ENCODE peak calls at places on chromosomes 2 and 18, in ten cellular contexts. T is endothelial cell; C is HFF-Myc; S is MCF 10A; A is hepatocyte; M is foreskin fibroblast; G is epithelial cell of proximal tubule; R is heart left ventricle; J is CD8-positive, alpha-beta T cell; U is vagina. P is an unnamed sample.

GRCh38 chr2:48459921-48460320 is 70.0 kb upstream of the STON1 start:
- DNase-seq in S (no peak), M (no peak), U (no peak), C (no peak), R (no peak), J (no peak), T (no peak), G (peak), A (no peak), P (no peak)

GRCh38 chr2:31080361-31080760 is 57.9 kb downstream of the GALNT14 start:
- DNase-seq in S (no peak), J (no peak), A (no peak), C (no peak), G (no peak), T (no peak), M (peak), U (no peak), R (no peak), P (no peak)

GRCh38 chr2:118061135-118061955 is 26.9 kb upstream of the INSIG2 start:
- DNase-seq in A (no peak), M (peak), R (no peak), U (no peak), C (no peak), J (no peak), S (peak), G (no peak), T (peak), P (peak)

GRCh38 chr2:26325851-26326250 is 20.1 kb upstream of the SELENOI start:
- DNase-seq in C (no peak), S (peak), T (no peak), J (no peak), M (peak), U (no peak), A (no peak), G (no peak), R (no peak), P (no peak)

GRCh38 chr2:5798083-5798482 is 105.9 kb downstream of the SOX11 start:
- DNase-seq in T (no peak), J (no peak), G (peak), U (no peak), A (no peak), S (no peak), C (no peak), R (no peak), M (no peak), P (no peak)

GRCh38 chr2:215931256-215931903 is 82.0 kb downstream of the MREG start:
- DNase-seq in M (peak), S (peak), C (peak), J (peak), R (no peak), T (peak), U (no peak), G (peak), A (peak), P (peak)

GRCh38 chr18:42047721-42048120 is 92.7 kb downstream of the PIK3C3 start:
- DNase-seq in C (no peak), S (no peak), J (no peak), G (peak), R (no peak), A (no peak), M (peak), T (no peak), U (no peak), P (no peak)

GRCh38 chr2:38098351-38099095 is 22.6 kb upstream of the CYP1B1 start:
- DNase-seq in C (no peak), A (no peak), R (no peak), J (no peak), S (peak), U (no peak), M (no peak), G (no peak), T (no peak), P (no peak)

GRCh38 chr2:151845481-151845880 is 17.3 kb upstream of the ARL5A start:
- DNase-seq in M (no peak), G (no peak), C (no peak), U (no peak), A (no peak), J (no peak), S (no peak), R (no peak), T (no peak), P (no peak)

GRCh38 chr2:237427807-237428506 is 14.0 kb upstream of the COL6A3 start:
- DNase-seq in G (no peak), C (no peak), R (no peak), T (no peak), S (no peak), A (no peak), J (peak), M (no peak), U (no peak), P (no peak)

GRCh38 chr18:22674300-22674699 is 256.6 kb upstream of the CTAGE1 start:
- DNase-seq in S (peak), R (no peak), M (peak), T (no peak), U (no peak), A (peak), J (no peak), C (peak), G (peak), P (no peak)

GRCh38 chr2:36967236-36967876 is 1.0 kb upstream of the STRN start:
- DNase-seq in T (no peak), A (peak), C (no peak), U (no peak), J (no peak), M (no peak), S (peak), G (peak), R (no peak), P (no peak)

GRCh38 chr2:72198532-72199241 is 51.0 kb upstream of the CYP26B1 start:
- DNase-seq in G (peak), R (no peak), S (peak), T (no peak), A (no peak), J (no peak), U (no peak), C (no peak), M (peak), P (no peak)

GRCh38 chr18:12406376-12407111 is 1.2 kb upstream of the PRELID3A start:
- DNase-seq in S (no peak), U (no peak), A (no peak), C (no peak), M (no peak), T (no peak), J (no peak), G (no peak), R (no peak), P (no peak)

GRCh38 chr18:5091741-5092140 is 105.3 kb downstream of the AKAIN1 start:
- DNase-seq in C (no peak), T (no peak), S (no peak), R (no peak), U (no peak), M (no peak), J (no peak), G (no peak), A (no peak), P (no peak)

GRCh38 chr2:64522843-64523428 is 1.2 kb upstream of the AFTPH start:
- DNase-seq in J (peak), C (peak), G (no peak), R (no peak), T (peak), A (peak), S (peak), M (peak), U (no peak), P (peak)

GRCh38 chr18:68703326-68703725 is 11.6 kb downstream of the TMX3 start:
- DNase-seq in J (no peak), C (no peak), A (no peak), R (no peak), U (no peak), G (no peak), M (no peak), S (no peak), T (no peak), P (no peak)

GRCh38 chr2:60661073-60661738 is 94.9 kb upstream of the PAPOLG start:
- DNase-seq in U (no peak), G (no peak), R (no peak), C (no peak), M (no peak), A (no peak), J (no peak), T (no peak), S (no peak), P (no peak)

GRCh38 chr2:40095003-40095402 is 315.9 kb upstream of the THUMPD2 start:
- DNase-seq in A (no peak), T (no peak), M (peak), C (no peak), G (no peak), S (peak), R (no peak), J (no peak), U (no peak), P (no peak)

GRCh38 chr2:46954951-46955571 is 39.5 kb upstream of the MCFD2 start:
- DNase-seq in M (peak), A (peak), C (peak), S (peak), R (peak), J (no peak), T (no peak), G (peak), U (no peak), P (no peak)

GRCh38 chr18:63850010-63850409 is 37.5 kb upstream of the SERPINB2 start:
- DNase-seq in U (no peak), S (peak), R (no peak), J (no peak), T (peak), G (no peak), C (peak), M (peak), A (peak), P (no peak)

GRCh38 chr2:84881581-84882414 is 914 bp upstream of the TRABD2A start:
- DNase-seq in J (peak), M (peak), C (peak), S (peak), T (peak), U (no peak), A (peak), G (no peak), R (peak), P (peak)

GRCh38 chr2:189646521-189646920 is 14.7 kb upstream of the ASNSD1 start:
- DNase-seq in U (no peak), M (no peak), S (no peak), J (no peak), C (no peak), R (no peak), T (no peak), G (no peak), A (no peak), P (no peak)

GRCh38 chr2:159695798-159696448 is 16.4 kb upstream of the MARCHF7 start:
- DNase-seq in M (no peak), G (no peak), A (no peak), T (no peak), J (no peak), R (no peak), S (no peak), U (no peak), C (no peak), P (no peak)

GRCh38 chr2:148642891-148643416 is 1.6 kb upstream of the EPC2 start:
- DNase-seq in R (no peak), G (peak), M (peak), T (no peak), A (peak), S (peak), C (no peak), J (no peak), U (no peak), P (no peak)

GRCh38 chr2:158091647-158092046 is 10.0 kb upstream of the UPP2 start:
- DNase-seq in C (no peak), U (no peak), S (no peak), A (no peak), T (no peak), M (no peak), R (no peak), J (no peak), G (no peak), P (no peak)

GRCh38 chr2:70767699-70768584 is at the start of gene ADD2:
- DNase-seq in M (peak), T (peak), U (no peak), J (peak), A (peak), C (no peak), G (no peak), S (peak), R (no peak), P (peak)

GRCh38 chr2:88549616-88550292 is 77.5 kb downstream of the EIF2AK3 start:
- DNase-seq in A (no peak), M (peak), J (no peak), S (no peak), R (no peak), C (no peak), G (no peak), T (no peak), U (no peak), P (no peak)

GRCh38 chr18:77203071-77203470 is 46.6 kb upstream of the GALR1 start:
- DNase-seq in J (no peak), R (no peak), C (no peak), S (no peak), U (no peak), M (peak), T (peak), A (peak), G (no peak), P (no peak)

GRCh38 chr18:69400253-69400975 is at the start of gene DOK6:
- DNase-seq in A (peak), T (peak), M (peak), U (no peak), J (no peak), S (no peak), G (no peak), C (peak), R (peak), P (peak)

GRCh38 chr2:172098650-172099471 is 3.8 kb downstream of the DLX2 start:
- DNase-seq in R (no peak), T (no peak), U (no peak), C (no peak), G (peak), S (peak), J (no peak), M (peak), A (peak), P (peak)

GRCh38 chr2:12096425-12096824 is 350.0 kb downstream of the LPIN1 start:
- DNase-seq in R (no peak), J (no peak), T (no peak), U (peak), G (no peak), S (no peak), C (no peak), A (no peak), M (no peak), P (no peak)

GRCh38 chr2:218855305-218856167 is 4.1 kb upstream of the WNT6 start:
- DNase-seq in M (no peak), U (no peak), J (no peak), A (no peak), T (no peak), C (no peak), S (no peak), R (no peak), G (no peak), P (no peak)

GRCh38 chr2:25445464-25445863 is 103.7 kb upstream of the DNMT3A start:
- DNase-seq in J (no peak), R (no peak), U (no peak), G (no peak), M (no peak), S (no peak), T (no peak), A (no peak), C (no peak), P (no peak)

GRCh38 chr2:37971971-37972370 is 46.9 kb downstream of the RMDN2 start:
- DNase-seq in M (no peak), R (no peak), J (no peak), G (no peak), C (no peak), U (no peak), S (no peak), T (no peak), A (no peak), P (no peak)

GRCh38 chr2:9150568-9150900 is 56.1 kb upstream of the ASAP2 start:
- DNase-seq in G (no peak), T (no peak), J (no peak), A (no peak), R (no peak), S (no peak), M (no peak), C (no peak), U (peak), P (no peak)

GRCh38 chr2:8416836-8417832 is 264.7 kb upstream of the ID2 start:
- DNase-seq in U (no peak), R (no peak), T (no peak), J (no peak), A (no peak), S (no peak), C (no peak), M (peak), G (no peak), P (no peak)

GRCh38 chr2:210922419-210922818 is 366.0 kb downstream of the CPS1 start:
- DNase-seq in R (no peak), A (no peak), U (no peak), J (no peak), M (no peak), C (no peak), T (no peak), G (no peak), S (no peak), P (no peak)

GRCh38 chr2:241975593-241976284 is 106.2 kb downstream of the RTP5 start:
- DNase-seq in M (no peak), A (no peak), T (no peak), C (no peak), U (no peak), R (no peak), S (peak), J (no peak), G (no peak), P (no peak)

GRCh38 chr2:241974096-241974495 is 104.6 kb downstream of the RTP5 start:
- DNase-seq in U (no peak), J (no peak), A (no peak), R (no peak), G (no peak), M (no peak), S (no peak), T (no peak), C (no peak), P (no peak)

GRCh38 chr2:241977557-241978300 is 108.2 kb downstream of the RTP5 start:
- DNase-seq in J (no peak), R (no peak), C (no peak), T (no peak), U (no peak), S (no peak), G (no peak), M (no peak), A (no peak), P (no peak)

GRCh38 chr2:241974851-241975592 is 105.5 kb downstream of the RTP5 start:
- DNase-seq in G (no peak), C (no peak), J (no peak), R (no peak), T (no peak), A (no peak), U (no peak), M (no peak), S (no peak), P (no peak)

DNA sequence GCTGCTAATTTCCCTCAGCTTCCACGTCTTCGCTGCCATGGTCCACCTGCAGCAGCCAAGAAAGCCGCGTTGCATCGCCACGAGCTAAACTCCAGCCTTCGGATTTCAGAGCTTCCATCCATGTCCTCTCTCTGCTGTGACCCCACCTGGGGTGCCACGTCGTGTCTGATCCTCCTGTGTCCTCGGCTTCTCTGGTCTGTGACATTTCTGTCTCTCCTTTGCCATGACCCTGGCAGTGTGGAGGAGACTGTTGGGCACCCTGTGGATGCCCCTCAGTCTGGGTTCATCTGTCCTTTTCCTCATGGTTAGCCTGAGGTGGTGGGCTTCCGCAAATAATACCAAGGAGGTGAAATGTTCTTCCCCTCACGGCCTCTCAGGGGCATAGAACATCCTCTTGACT is 106.8 kb downstream of the RTP5 start:
- DNase-seq in S (no peak), G (no peak), U (no peak), A (no peak), J (no peak), C (no peak), T (no peak), R (no peak), M (no peak), P (no peak)
- TF ChIP-seq CTCF in S (no peak), G (no peak), U (no peak), A (no peak), J (no peak), C (no peak), T (no peak), R (no peak), M (no peak), P (no peak)

DNA sequence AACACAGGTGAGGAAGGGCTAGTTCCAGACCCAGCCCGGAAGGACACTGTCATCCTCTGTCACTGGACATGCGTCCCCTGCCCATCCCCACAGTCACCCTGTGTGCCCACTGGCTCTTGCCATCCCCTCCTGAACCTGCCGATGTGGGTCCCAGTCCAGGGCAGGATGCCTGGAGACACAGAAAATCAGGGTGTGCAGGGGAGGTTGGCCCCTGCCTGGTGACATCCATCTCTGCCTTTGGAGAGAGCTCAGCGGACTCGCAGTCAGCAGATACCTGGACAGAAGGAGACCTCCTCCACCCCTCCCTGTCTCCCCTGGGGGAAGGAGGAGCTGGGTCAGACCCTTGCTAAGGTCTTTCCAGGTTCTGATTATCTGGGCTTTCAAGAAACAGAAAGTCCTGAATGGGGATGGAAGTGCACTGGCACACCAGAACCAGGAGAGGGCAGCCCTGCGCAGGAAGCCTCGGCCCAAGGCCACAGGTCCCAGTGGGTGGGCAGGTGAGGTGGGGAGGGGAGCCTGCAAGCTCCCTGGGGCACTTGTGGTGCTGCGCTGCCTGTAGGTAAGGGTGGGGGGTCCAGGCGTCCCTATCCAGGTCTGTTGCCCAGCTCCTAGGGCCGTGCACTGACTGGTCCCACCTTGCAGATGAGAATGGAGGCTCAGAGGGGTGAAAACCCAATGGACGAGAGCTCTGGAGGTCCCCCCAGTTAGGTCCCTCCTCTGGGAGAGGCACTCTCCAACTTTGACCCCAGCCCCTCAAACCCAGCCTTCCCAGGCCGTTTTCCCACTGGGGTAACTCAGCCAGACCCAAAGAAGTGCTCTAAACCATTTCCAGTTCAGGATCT is 9.7 kb upstream of the OTOS start:
- DNase-seq in S (peak), T (peak), M (peak), G (no peak), J (no peak), U (no peak), R (no peak), A (peak), C (no peak), P (peak)
- TF ChIP-seq CTCF in S (peak), T (peak), M (peak), G (peak), J (peak), U (peak), R (peak), A (peak), C (peak), P (peak)

GRCh38 chr18:27839141-27839540 is 337.8 kb downstream of the CDH2 start:
- DNase-seq in U (no peak), R (no peak), C (peak), T (no peak), A (peak), M (peak), S (peak), G (peak), J (no peak), P (no peak)

GRCh38 chr18:27843783-27844415 is 333.0 kb downstream of the CDH2 start:
- DNase-seq in G (peak), A (no peak), J (no peak), T (no peak), C (peak), R (no peak), M (peak), U (no peak), S (peak), P (no peak)

DNA sequence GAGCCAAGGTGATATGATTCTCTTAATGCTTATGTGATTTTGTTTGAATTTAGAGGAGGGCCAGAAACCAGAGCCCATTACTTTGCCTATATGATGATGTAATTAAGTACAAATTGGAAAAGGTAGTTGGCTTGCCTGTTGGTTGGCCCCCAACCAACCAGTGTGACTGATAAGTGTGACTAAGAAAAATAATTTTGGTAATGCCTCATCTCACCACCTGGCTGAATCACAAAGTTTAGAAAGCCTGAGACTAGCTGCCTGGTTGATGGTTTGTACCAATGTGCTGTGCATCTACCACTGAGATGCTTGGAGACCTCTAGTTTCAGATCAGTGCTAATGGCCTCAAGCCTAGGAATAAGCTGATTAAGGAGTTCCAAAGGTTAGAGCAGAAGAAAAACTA is 338.7 kb downstream of the CDH2 start:
- DNase-seq in U (no peak), J (no peak), C (no peak), A (no peak), M (no peak), G (no peak), R (no peak), S (peak), T (no peak), P (no peak)
- TF ChIP-seq CTCF in U (no peak), J (no peak), C (no peak), A (no peak), M (no peak), G (no peak), R (no peak), S (no peak), T (no peak), P (no peak)

GRCh38 chr2:52810460-52810859 is 957.1 kb upstream of the CHAC2 start:
- DNase-seq in R (no peak), G (peak), U (no peak), T (no peak), J (no peak), A (peak), S (peak), M (peak), C (no peak), P (peak)
- TF ChIP-seq CTCF in R (peak), G (peak), U (no peak), T (no peak), J (no peak), A (peak), S (peak), M (no peak), C (no peak), P (peak)

P was measured in GM13976.